ENCODE peak calls at places on chromosomes 7 and 10, in seven cellular contexts. X is mammary epithelial cell, M is psoas muscle, A is body of pancreas, R is astrocyte, J is lower lobe of right lung, O is tibial nerve. E is an unnamed sample.

GRCh38 chr10:122060250-122060649 is 71.3 kb downstream of the TACC2 start:
- DNase-seq in O (no peak), X (no peak), R (peak), A (no peak), M (no peak), J (no peak), E (peak)

GRCh38 chr7:72435366-72435765 is 23.2 kb upstream of the CALN1 start:
- DNase-seq in J (no peak), A (no peak), X (no peak), M (peak), R (no peak), O (no peak), E (no peak)

GRCh38 chr10:67788028-67788886 is 49.7 kb downstream of the DNAJC12 start:
- DNase-seq in R (no peak), O (peak), A (peak), M (peak), X (no peak), J (peak), E (peak)

GRCh38 chr10:99431190-99431549 is 746 bp upstream of the GOT1 start:
- DNase-seq in A (peak), M (peak), O (peak), X (peak), R (peak), J (peak), E (peak)

GRCh38 chr7:134757938-134758337 is 21.5 kb upstream of the CALD1 start:
- DNase-seq in O (no peak), X (peak), R (no peak), M (no peak), A (no peak), J (no peak), E (peak)

GRCh38 chr10:74282151-74282852 is 131.3 kb downstream of the ADK start:
- DNase-seq in R (peak), O (no peak), A (no peak), M (no peak), X (no peak), J (no peak), E (no peak)

GRCh38 chr7:92835140-92835850 is 1.1 kb downstream of the CDK6 start:
- DNase-seq in R (peak), A (peak), M (peak), J (peak), X (peak), O (no peak), E (peak)

GRCh38 chr10:132226586-132227405 is 40.0 kb downstream of the DPYSL4 start:
- DNase-seq in J (no peak), R (no peak), O (no peak), X (no peak), A (no peak), M (no peak), E (no peak)

GRCh38 chr7:155317114-155317434 is 19.4 kb downstream of the INSIG1 start:
- DNase-seq in X (no peak), J (no peak), A (no peak), O (no peak), R (no peak), M (no peak), E (no peak)

GRCh38 chr7:54560183-54560582 is 18.0 kb downstream of the VSTM2A start:
- DNase-seq in J (no peak), M (no peak), R (no peak), O (no peak), A (no peak), X (no peak), E (no peak)

GRCh38 chr7:12130664-12131063 is 80.4 kb upstream of the TMEM106B start:
- DNase-seq in J (no peak), M (no peak), A (no peak), O (no peak), X (peak), R (peak), E (no peak)

GRCh38 chr10:97188234-97188847 is 2.6 kb upstream of the SLIT1 start:
- DNase-seq in J (no peak), O (no peak), R (no peak), M (no peak), A (no peak), X (no peak), E (no peak)

GRCh38 chr10:94038024-94038423 is 44.3 kb downstream of the PLCE1 start:
- DNase-seq in X (no peak), M (no peak), R (peak), O (no peak), J (no peak), A (no peak), E (peak)

GRCh38 chr7:115933463-115933862 is 97.1 kb downstream of the TFEC start:
- DNase-seq in A (no peak), J (no peak), M (no peak), X (peak), R (no peak), O (no peak), E (no peak)

GRCh38 chr7:135210818-135211178 is 528 bp downstream of the WDR91 start:
- DNase-seq in A (no peak), J (no peak), M (no peak), R (no peak), X (no peak), O (no peak), E (peak)

GRCh38 chr7:103762361-103762760 is 227.1 kb downstream of the RELN start:
- DNase-seq in O (no peak), X (no peak), A (no peak), J (no peak), R (no peak), M (no peak), E (no peak)
- H3K27ac ChIP-seq in O (no peak), X (no peak), A (no peak), J (no peak), R (no peak), M (no peak), E (no peak)

DNA sequence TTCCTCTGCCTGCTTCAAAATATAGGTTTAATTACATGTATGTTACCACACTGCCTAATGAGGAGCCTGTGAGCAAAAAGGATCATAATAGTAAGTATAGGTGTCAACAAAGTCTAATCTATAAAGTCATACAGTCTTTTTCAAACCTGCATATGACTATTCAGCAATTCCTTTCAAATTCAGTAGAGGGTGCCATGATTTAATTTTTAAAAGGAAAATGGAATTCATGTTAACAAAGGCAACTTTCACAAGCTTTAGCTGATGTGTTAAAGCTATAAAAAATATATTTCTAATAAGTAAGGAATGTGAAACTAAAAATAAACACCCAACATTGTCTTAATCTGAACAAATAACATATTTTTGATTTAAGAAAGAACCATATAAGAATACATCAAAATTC is 52.1 kb downstream of the MPP7 start:
- DNase-seq in X (peak), R (peak), O (no peak), A (no peak), M (no peak), J (no peak), E (no peak)
- TF ChIP-seq CTCF in X (peak), R (peak), O (peak), A (peak), M (peak), J (peak), E (peak)

DNA sequence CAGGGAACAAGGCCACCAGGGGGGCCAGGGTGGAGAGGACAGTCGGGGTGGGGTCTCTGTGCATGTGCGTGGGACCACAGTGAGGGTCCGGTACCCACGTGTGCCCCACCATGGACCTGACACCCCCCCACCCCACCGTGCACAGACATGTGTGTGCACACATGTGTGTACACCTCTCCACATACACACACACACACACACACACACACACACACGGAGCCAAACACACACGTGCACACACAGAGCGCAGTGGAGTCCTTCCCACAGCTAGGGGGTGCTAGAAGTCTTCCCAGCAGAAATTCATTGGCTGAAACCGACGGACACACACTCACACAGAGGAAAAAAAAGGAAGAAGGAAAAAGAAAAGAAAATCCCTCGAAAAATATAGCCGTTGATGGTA is 42.8 kb upstream of the GNA12 start:
- DNase-seq in O (no peak), M (no peak), A (peak), X (peak), J (no peak), R (peak), E (peak)
- H3K27ac ChIP-seq in O (no peak), M (no peak), A (no peak), X (no peak), J (no peak), R (no peak), E (no peak)

DNA sequence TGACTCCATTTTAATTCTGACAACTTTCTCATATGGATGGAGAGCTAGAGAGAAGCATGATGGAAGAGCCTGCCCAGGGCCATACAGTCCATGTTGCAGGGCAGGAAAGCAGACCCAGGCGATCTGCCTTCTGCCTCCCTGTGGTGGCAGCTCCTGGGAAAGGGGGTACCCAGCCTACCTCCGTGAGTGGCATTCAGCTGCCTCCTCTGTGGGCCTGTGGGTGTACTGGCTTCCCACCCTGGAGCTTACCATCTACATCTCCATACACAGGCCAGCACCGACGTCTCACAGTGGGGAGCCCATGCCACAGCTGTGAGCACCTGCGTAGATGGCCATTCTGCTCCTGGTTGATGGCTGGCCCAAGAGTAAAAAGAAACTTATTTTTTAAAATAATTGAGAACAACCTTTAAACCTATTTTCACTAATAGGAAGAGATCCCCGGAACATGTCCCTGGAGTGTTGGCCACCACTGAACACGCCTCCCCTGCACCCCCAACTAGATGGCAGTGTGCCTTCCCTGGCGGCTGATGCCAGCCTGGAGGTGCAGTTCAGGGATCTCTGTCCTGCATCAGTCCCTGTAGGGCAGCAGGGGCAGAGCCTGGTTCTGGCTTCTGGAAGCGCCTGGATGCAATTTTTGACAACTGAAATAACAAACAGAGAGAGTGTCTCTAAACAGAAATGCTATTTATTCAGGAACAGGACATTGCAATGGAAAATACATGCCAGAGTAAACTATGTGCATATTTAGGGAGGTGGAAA is 18.1 kb downstream of the ANTXRL start:
- DNase-seq in A (no peak), O (no peak), M (no peak), J (no peak), X (no peak), R (no peak), E (no peak)
- TF ChIP-seq CTCF in A (no peak), O (no peak), M (no peak), J (no peak), X (no peak), R (no peak), E (no peak)

DNA sequence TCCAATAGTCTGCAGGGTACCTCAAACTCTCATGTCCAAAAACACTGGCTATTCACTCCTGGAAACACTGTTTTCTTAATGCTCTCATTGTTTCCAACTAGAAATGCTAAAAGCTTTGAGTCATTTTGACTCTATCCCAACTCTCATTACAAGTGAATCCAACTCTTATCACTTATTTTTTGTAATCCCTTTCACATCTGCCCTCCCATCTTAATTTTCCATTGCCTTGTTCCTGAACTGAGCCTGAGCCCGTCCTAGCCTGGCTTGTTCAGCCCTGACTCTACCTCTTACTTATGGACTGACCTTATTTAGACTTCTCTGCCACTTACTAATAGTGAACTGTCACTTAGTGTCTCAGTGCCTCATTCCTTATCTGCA is 56.7 kb downstream of the SLC16A12 start:
- DNase-seq in M (no peak), O (no peak), A (no peak), R (peak), J (no peak), X (no peak), E (peak)
- H3K27ac ChIP-seq in M (peak), O (peak), A (no peak), R (peak), J (peak), X (no peak), E (peak)

DNA sequence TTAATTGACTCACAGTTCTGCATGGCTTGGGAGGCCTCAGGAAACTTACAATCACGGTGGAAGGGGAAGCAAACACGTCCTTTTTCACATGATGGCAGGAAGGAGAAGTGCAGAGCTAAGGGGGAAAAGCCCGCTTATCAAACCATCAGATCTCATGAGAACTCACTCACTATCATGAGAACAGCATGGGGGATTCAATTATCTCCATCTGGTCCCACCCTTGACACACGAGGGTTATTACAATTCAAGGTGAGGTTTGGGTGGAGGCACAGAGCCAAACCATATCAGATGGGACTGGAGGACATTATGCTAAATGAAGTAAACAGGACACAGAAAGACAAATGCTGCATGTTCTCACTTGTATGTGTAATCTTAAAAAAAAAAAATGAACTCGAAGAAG is 141.4 kb upstream of the HABP2 start:
- DNase-seq in X (no peak), J (no peak), M (no peak), R (no peak), A (no peak), O (no peak), E (no peak)
- TF ChIP-seq CTCF in X (no peak), J (no peak), M (no peak), R (no peak), A (no peak), O (no peak), E (no peak)

E was measured in brain microvascular endothelial cell.